ENCODE peak calls at places on chromosomes 2 and 18, in eight cellular contexts. J is fibroblast of lung, E is HL-60, S is tibial artery, W is AG10803, G is prostate gland, Y is heart right ventricle, D is GM13976. L is an unnamed sample.
A peak's percentile ranks its signal among the peaks of the same experiment; 100 is the strongest.

GRCh38 chr2:25309402-25309801 is 32.3 kb downstream of the DNMT3A start:
- DNase-seq in S (peak; percentile 43), D (peak; percentile 67), E (no peak), G (no peak), J (peak; percentile 65), W (peak; percentile 44), Y (no peak), L (no peak)

GRCh38 chr2:196131384-196131861 is 40.0 kb downstream of the STK17B start:
- DNase-seq in G (peak; percentile 26), D (no peak), S (peak; percentile 48), J (peak; percentile 32), Y (no peak), E (peak; percentile 70), W (peak; percentile 36), L (peak; percentile 29)

GRCh38 chr2:150266931-150267330 is 220.5 kb downstream of the RND3 start:
- DNase-seq in S (no peak), E (no peak), J (no peak), G (no peak), W (no peak), Y (no peak), D (no peak), L (no peak)

GRCh38 chr2:149410701-149411484 is 80.5 kb downstream of the LYPD6 start:
- DNase-seq in Y (no peak), D (no peak), W (peak; percentile 94), S (no peak), J (peak; percentile 50), G (no peak), E (no peak), L (no peak)

GRCh38 chr18:58977801-58978200 is 113.1 kb downstream of the ZNF532 start:
- DNase-seq in S (no peak), W (no peak), G (no peak), D (no peak), E (no peak), Y (no peak), J (no peak), L (no peak)

GRCh38 chr2:12787891-12788783 is 71.4 kb downstream of the TRIB2 start:
- DNase-seq in Y (no peak), E (no peak), G (no peak), D (no peak), J (peak; percentile 80), S (no peak), W (peak; percentile 89), L (no peak)

GRCh38 chr18:49757513-49758262 is 55.6 kb downstream of the ACAA2 start:
- DNase-seq in W (no peak), D (peak; percentile 53), S (no peak), J (no peak), Y (no peak), G (no peak), E (no peak), L (no peak)

GRCh38 chr2:164606557-164606956 is 14.7 kb downstream of the GRB14 start:
- DNase-seq in S (no peak), J (no peak), W (peak; percentile 71), G (no peak), Y (no peak), D (no peak), E (no peak), L (no peak)

GRCh38 chr2:223020971-223021675 is 30.9 kb upstream of the KCNE4 start:
- DNase-seq in D (no peak), S (no peak), J (no peak), W (peak; percentile 30), G (no peak), E (no peak), Y (no peak), L (no peak)

GRCh38 chr2:3670376-3670775 is 12.4 kb downstream of the ALLC start:
- DNase-seq in D (no peak), G (no peak), E (no peak), S (no peak), J (no peak), Y (no peak), W (no peak), L (no peak)

GRCh38 chr2:190789074-190790004 is 91.3 kb upstream of the GLS start:
- DNase-seq in W (no peak), S (no peak), G (no peak), D (no peak), E (no peak), J (no peak), Y (no peak), L (no peak)

GRCh38 chr2:190280565-190281330 is 38.9 kb downstream of the HIBCH start:
- DNase-seq in E (no peak), G (no peak), Y (no peak), W (no peak), S (no peak), D (no peak), J (no peak), L (no peak)

GRCh38 chr2:240983996-240984498 is 14.4 kb upstream of the SNED1 start:
- DNase-seq in S (peak; percentile 17), J (no peak), D (no peak), G (no peak), E (no peak), W (no peak), Y (peak; percentile 9), L (no peak)

GRCh38 chr2:235526166-235526565 is 32.3 kb downstream of the AGAP1 start:
- DNase-seq in Y (no peak), D (no peak), G (no peak), S (no peak), W (no peak), E (no peak), J (no peak), L (no peak)

GRCh38 chr2:67867735-67868134 is 195.1 kb downstream of the C1D start:
- DNase-seq in Y (no peak), D (no peak), G (no peak), S (no peak), E (no peak), J (peak; percentile 58), W (peak; percentile 22), L (no peak)

GRCh38 chr18:67695684-67696083 is 179.2 kb upstream of the DSEL start:
- DNase-seq in S (no peak), W (no peak), Y (no peak), G (no peak), D (no peak), J (no peak), E (no peak), L (no peak)

DNA sequence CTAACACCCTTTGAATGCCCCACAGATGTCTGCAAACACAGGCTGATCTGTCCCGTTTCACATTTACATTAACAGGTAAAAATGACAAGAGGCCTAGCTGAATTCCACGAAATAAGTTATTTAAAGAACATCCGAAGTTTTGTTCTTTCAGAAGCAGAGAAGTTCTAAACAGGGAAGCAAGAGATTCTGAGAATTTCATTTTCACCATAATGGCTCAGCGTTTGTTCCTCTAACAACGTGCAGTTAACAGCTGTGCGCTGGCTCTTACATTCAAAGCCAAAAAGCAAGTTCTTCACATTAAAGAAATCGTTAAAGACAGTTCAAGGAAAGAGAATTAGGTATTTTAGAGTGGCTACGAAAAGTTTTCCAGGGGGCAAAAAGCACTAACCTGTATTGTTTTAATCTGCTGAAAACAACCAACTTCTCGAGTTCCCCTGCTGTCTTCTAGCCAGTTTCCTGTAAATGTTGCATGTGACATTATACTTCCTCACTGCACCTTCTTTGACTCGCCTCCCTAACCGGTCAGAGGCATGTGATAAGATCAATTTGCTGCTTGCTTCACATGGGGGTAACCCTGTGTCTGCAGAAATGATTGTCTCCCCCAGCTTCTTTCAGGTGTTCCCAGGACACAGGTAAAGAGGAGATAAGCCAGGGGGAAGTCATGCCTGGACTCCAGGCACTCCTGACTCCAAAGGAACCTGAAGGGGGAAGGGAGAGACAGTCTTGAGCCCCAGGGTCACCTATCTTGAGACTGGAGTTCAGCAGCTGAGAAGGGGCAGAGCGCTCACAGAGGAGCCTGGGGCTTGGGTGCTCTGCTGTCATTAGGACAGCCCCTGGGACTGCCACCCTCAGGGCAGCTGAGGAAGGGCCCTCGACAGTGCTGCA is 36.8 kb upstream of the WIPF1 start:
- DNase-seq in W (peak; percentile 22), G (no peak), D (peak; percentile 45), S (no peak), E (peak; percentile 67), Y (no peak), J (no peak), L (no peak)
- TF ChIP-seq CTCF in W (no peak), G (no peak), D (peak; percentile 38), S (no peak), E (peak; percentile 7), Y (no peak), J (no peak), L (no peak)

DNA sequence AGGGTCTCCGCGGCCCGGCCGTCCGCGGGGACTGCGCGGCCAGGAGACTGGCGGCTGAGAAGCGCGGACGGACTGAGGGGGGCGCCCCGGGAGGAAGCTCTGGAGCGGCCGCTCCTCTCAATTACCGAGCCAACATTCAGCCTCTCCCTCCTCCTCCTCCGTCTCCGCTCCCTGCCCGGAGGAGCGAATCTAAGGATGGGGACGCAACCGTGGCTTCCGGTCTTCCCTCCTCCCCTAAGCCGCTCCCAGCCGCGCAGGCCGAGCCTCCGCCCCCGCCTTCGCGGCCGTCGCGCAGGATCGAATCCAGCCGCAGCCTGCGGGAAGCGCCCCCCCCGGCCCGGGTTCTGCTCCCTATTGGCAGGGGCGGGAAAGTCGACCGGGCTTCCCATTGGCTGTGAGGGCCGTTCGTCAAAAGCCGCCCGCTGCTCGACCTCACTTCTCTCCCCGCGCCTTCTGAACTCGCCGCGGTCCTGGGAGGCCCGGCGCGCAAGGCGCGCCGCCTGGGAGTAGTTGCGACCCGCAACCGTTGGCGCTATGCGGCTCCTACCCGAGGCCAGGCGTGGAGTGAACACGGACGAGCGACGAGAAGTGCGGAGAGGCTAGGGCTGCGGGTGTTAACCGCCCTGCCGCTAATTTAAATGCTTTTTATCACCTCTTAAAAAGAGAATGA is at the start of gene HNRNPLL:
- DNase-seq in S (peak; percentile 96), G (peak; percentile 97), E (peak; percentile 89), D (peak; percentile 97), Y (peak; percentile 99), J (peak; percentile 97), W (peak; percentile 98), L (peak; percentile 88)
- TF ChIP-seq CTCF in S (no peak), G (no peak), E (no peak), D (peak; percentile 8), Y (peak; percentile 10), J (no peak), W (no peak), L (no peak)

DNA sequence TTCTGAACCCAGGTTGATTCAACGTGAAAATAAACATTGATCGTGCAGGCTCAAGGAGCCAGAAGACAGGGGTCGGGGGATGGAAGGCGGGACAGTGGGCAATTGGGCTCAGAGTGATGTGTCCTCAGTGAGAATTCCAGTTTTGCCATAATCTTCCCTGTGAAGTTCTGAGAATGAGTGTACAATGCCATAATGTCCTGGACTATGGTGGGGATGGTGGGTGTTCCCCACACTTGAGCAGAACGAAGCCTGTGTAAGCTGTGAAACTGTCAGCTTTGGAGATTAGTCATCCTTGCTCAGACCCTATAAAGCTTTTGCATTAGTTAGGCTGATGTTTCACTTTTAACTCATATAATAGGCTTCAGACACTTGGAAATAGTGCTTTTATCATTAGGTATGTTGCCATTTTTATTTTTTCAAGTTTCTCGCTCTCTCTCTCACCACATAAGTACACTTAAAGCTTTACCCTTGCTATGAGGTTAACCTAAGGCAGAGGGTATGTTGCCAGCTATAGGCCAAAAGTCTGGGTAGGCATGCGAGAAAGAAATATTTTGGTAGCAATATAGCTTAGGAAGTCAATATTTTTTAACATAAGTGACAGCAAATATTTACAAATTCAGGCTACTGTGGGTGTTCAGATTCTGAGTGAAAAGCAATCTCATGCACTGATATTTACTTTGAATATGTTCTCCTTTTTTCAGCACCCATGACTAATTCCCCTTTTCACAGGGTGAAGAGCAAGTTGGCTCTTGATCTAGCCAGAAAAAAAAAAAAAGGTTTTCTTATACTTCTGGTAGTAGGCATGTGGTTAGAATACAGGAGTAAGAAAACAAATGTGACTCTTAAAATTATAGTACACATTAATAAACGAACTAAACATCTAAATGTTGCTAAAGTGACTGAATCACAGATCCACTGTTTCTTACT is 47.2 kb downstream of the CDC42EP3 start:
- DNase-seq in W (peak; percentile 48), J (peak; percentile 52), D (peak; percentile 52), G (no peak), S (no peak), E (no peak), Y (no peak), L (no peak)
- TF ChIP-seq CTCF in W (no peak), J (no peak), D (no peak), G (no peak), S (no peak), E (no peak), Y (no peak), L (no peak)

GRCh38 chr2:33086400-33087015 is 139.8 kb downstream of the LTBP1 start:
- DNase-seq in J (peak; percentile 71), Y (no peak), D (no peak), W (no peak), S (no peak), G (peak; percentile 40), E (no peak), L (no peak)
- TF ChIP-seq CTCF in J (no peak), Y (peak; percentile 42), D (no peak), W (no peak), S (no peak), G (peak; percentile 24), E (no peak), L (no peak)